ENCODE peak calls at places on chromosomes 12 and 14, in ten cellular contexts. X is amniotic stem cell; J is CD4-positive, alpha-beta memory T cell; L is GM18507; R is GM12891; F is posterior cingulate gyrus; V is upper lobe of right lung; A is activated CD4-positive, alpha-beta T cell treated with anti-CD3 and anti-CD28 coated beads, Interleukin-2, amount 50 U/mL, for 4 hours; D is T-helper 1 cell; I is substantia nigra. U is an unnamed sample.

GRCh38 chr12:109461846-109462766 is 15.0 kb downstream of the KCTD10 start:
- DNase-seq in D (no peak), I (peak; percentile 50), L (no peak), J (no peak), V (peak; percentile 88), R (no peak), A (no peak), X (peak; percentile 80), F (no peak), U (no peak)

GRCh38 chr14:26872930-26873470 is 275.2 kb upstream of the NOVA1 start:
- DNase-seq in X (no peak), F (no peak), J (no peak), L (no peak), D (no peak), I (peak; percentile 65), R (no peak), V (no peak), A (no peak), U (no peak)

GRCh38 chr14:54712371-54712998 is 145.6 kb downstream of the SAMD4A start:
- DNase-seq in R (no peak), X (no peak), L (no peak), I (no peak), F (no peak), V (no peak), D (no peak), J (no peak), A (no peak), U (no peak)

GRCh38 chr14:83044001-83044400 is 1510.3 kb upstream of the SEL1L start:
- DNase-seq in J (no peak), X (no peak), V (no peak), D (no peak), I (no peak), R (no peak), A (no peak), F (no peak), L (no peak), U (no peak)

GRCh38 chr12:51471465-51471864 is 46.8 kb downstream of the SLC4A8 start:
- DNase-seq in J (no peak), L (no peak), A (no peak), V (no peak), I (no peak), D (no peak), R (no peak), F (no peak), X (no peak), U (no peak)

GRCh38 chr14:32225378-32225920 is 22.4 kb upstream of the RNU6-8 start:
- DNase-seq in X (no peak), F (no peak), L (no peak), A (no peak), V (no peak), D (no peak), I (no peak), R (no peak), J (no peak), U (no peak)

GRCh38 chr12:67885370-67886169 is 103.7 kb upstream of the IFNG-AS1 start:
- DNase-seq in L (no peak), X (no peak), V (no peak), J (no peak), F (no peak), R (no peak), I (no peak), A (no peak), D (no peak), U (no peak)

GRCh38 chr14:101223561-101224162 is 320.1 kb upstream of the RTL1 start:
- DNase-seq in J (no peak), F (no peak), A (no peak), X (no peak), I (no peak), R (no peak), L (no peak), D (no peak), V (no peak), U (no peak)

GRCh38 chr14:52076334-52076733 is 7.5 kb upstream of the NID2 start:
- DNase-seq in F (no peak), V (no peak), J (no peak), X (no peak), A (no peak), R (no peak), I (no peak), L (no peak), D (no peak), U (no peak)

GRCh38 chr12:164207-164606 is 49.8 kb downstream of the SLC6A12 start:
- DNase-seq in A (no peak), R (no peak), V (no peak), D (no peak), L (no peak), I (no peak), J (no peak), F (no peak), X (no peak), U (no peak)

GRCh38 chr12:47903927-47904646 is 707 bp downstream of the VDR start:
- DNase-seq in I (no peak), X (peak; percentile 72), L (no peak), D (peak; percentile 74), V (peak; percentile 78), R (no peak), F (no peak), J (peak; percentile 32), A (peak; percentile 68), U (peak; percentile 41)

GRCh38 chr12:130102266-130102665 is 60.0 kb upstream of the FZD10 start:
- DNase-seq in D (no peak), R (no peak), I (no peak), F (no peak), V (no peak), J (no peak), A (no peak), X (no peak), L (no peak), U (no peak)

GRCh38 chr14:94945615-94946014 is 175.7 kb upstream of the GSC start:
- DNase-seq in I (no peak), D (peak; percentile 27), F (no peak), A (no peak), R (no peak), L (no peak), V (no peak), X (no peak), J (peak; percentile 61), U (no peak)

GRCh38 chr14:85688024-85688423 is 158.1 kb downstream of the FLRT2 start:
- DNase-seq in A (no peak), R (no peak), X (no peak), V (no peak), L (no peak), I (no peak), D (no peak), J (no peak), F (no peak), U (no peak)

GRCh38 chr14:54920052-54920451 is 17.4 kb upstream of the GCH1 start:
- DNase-seq in R (no peak), L (no peak), A (no peak), D (no peak), I (no peak), X (no peak), V (no peak), J (no peak), F (no peak), U (no peak)

GRCh38 chr12:93016752-93017350 is 87.8 kb upstream of the EEA1 start:
- DNase-seq in X (no peak), R (no peak), L (no peak), J (no peak), F (no peak), V (no peak), I (peak; percentile 4), D (no peak), A (no peak), U (no peak)

GRCh38 chr12:57983150-57983857 is 41.9 kb downstream of the ATP23 start:
- DNase-seq in F (no peak), I (peak; percentile 0), A (no peak), X (peak; percentile 42), V (no peak), J (peak; percentile 11), D (peak; percentile 4), L (no peak), R (no peak), U (no peak)

GRCh38 chr12:6285063-6285477 is 25.4 kb upstream of the PLEKHG6 start:
- DNase-seq in J (peak; percentile 56), L (peak; percentile 64), A (peak; percentile 43), D (peak; percentile 44), V (no peak), R (peak; percentile 82), X (no peak), F (no peak), I (peak; percentile 45), U (peak; percentile 27)

GRCh38 chr12:10571141-10571540 is 42.3 kb downstream of the MAGOHB start:
- DNase-seq in R (no peak), A (no peak), L (no peak), X (no peak), D (no peak), V (no peak), I (no peak), J (no peak), F (no peak), U (no peak)

GRCh38 chr14:29529418-29529817 is 398.2 kb downstream of the PRKD1 start:
- DNase-seq in I (no peak), V (no peak), L (no peak), A (no peak), J (no peak), D (no peak), X (no peak), R (no peak), F (no peak), U (no peak)

GRCh38 chr14:33464563-33464962 is 486.3 kb downstream of the EGLN3 start:
- DNase-seq in I (no peak), A (no peak), V (no peak), L (no peak), D (no peak), X (no peak), J (no peak), F (no peak), R (no peak), U (no peak)

GRCh38 chr12:5379737-5380496 is 52.0 kb upstream of the NTF3 start:
- DNase-seq in I (no peak), L (no peak), A (no peak), R (no peak), X (no peak), F (no peak), V (no peak), J (no peak), D (no peak), U (no peak)

GRCh38 chr12:20527396-20528154 is 159.2 kb downstream of the PDE3A start:
- DNase-seq in V (no peak), F (no peak), D (no peak), X (no peak), J (no peak), I (no peak), L (no peak), A (no peak), R (no peak), U (no peak)

GRCh38 chr14:104794641-104795467 is 694 bp downstream of the AKT1 start:
- DNase-seq in I (peak; percentile 52), X (no peak), R (peak; percentile 71), A (no peak), L (no peak), F (no peak), D (no peak), V (no peak), J (peak; percentile 25), U (no peak)

GRCh38 chr12:118034429-118035193 is 18.1 kb downstream of the RFC5 start:
- DNase-seq in R (no peak), F (no peak), L (no peak), V (no peak), D (no peak), X (no peak), J (no peak), A (no peak), I (peak; percentile 12), U (no peak)

GRCh38 chr14:92729632-92730358 is 18.6 kb downstream of the LGMN start:
- DNase-seq in F (no peak), V (no peak), A (no peak), R (no peak), L (no peak), X (no peak), J (no peak), I (no peak), D (peak; percentile 67), U (no peak)

GRCh38 chr14:102472815-102473158 is 36.8 kb downstream of the ANKRD9 start:
- DNase-seq in X (no peak), F (no peak), R (no peak), A (no peak), L (no peak), I (peak; percentile 53), J (no peak), V (no peak), D (no peak), U (no peak)

GRCh38 chr12:73225941-73226340 is 953.8 kb downstream of the TRHDE start:
- DNase-seq in A (no peak), J (no peak), D (no peak), F (no peak), R (no peak), L (no peak), I (no peak), X (no peak), V (no peak), U (no peak)